ENCODE peak calls at places on chromosomes 5 and 9, in five cellular contexts. P is GM12891, U is HepG2, O is H1, K is K562. G is an unnamed sample.

GRCh38 chr9:130305381-130305780 is 39.8 kb downstream of the HMCN2 start:
- DNase-seq in P (no peak), U (no peak), O (no peak), K (no peak), G (no peak)

GRCh38 chr9:119333507-119334229 is 35.6 kb downstream of the BRINP1 start:
- DNase-seq in P (no peak), U (no peak), O (no peak), K (no peak), G (no peak)

GRCh38 chr9:5578018-5578697 is 50.7 kb upstream of the RIC1 start:
- DNase-seq in P (no peak), U (no peak), O (no peak), K (no peak), G (no peak)

GRCh38 chr5:30458681-30459080 is 734.8 kb upstream of the CDH6 start:
- DNase-seq in P (no peak), U (no peak), O (no peak), K (no peak), G (no peak)

GRCh38 chr5:154193636-154194035 is 3.1 kb downstream of the GALNT10 start:
- DNase-seq in P (no peak), U (no peak), O (no peak), K (no peak), G (no peak)

GRCh38 chr9:129317179-129318011 is 139.3 kb upstream of the IER5L start:
- DNase-seq in P (no peak), U (peak), O (no peak), K (peak), G (no peak)

GRCh38 chr5:80070338-80071056 is 35.3 kb downstream of the THBS4 start:
- DNase-seq in P (no peak), U (no peak), O (no peak), K (no peak), G (no peak)

GRCh38 chr9:26669641-26670040 is 223.0 kb downstream of the CAAP1 start:
- DNase-seq in P (peak), U (no peak), O (no peak), K (no peak), G (no peak)

GRCh38 chr5:116765441-116765840 is 190.8 kb upstream of the SEMA6A start:
- DNase-seq in P (no peak), U (peak), O (no peak), K (no peak), G (no peak)

GRCh38 chr5:83817591-83817990 is 96.9 kb upstream of the HAPLN1 start:
- DNase-seq in P (no peak), U (no peak), O (no peak), K (no peak), G (no peak)

GRCh38 chr9:135437259-135437658 is 42.3 kb upstream of the PPP1R26 start:
- DNase-seq in P (no peak), U (no peak), O (no peak), K (no peak), G (no peak)

GRCh38 chr5:135188233-135188909 is 154.3 kb upstream of the PITX1 start:
- DNase-seq in P (no peak), U (no peak), O (no peak), K (no peak), G (no peak)

GRCh38 chr5:169336234-169336633 is 35.3 kb upstream of the SLIT3 start:
- DNase-seq in P (no peak), U (no peak), O (no peak), K (no peak), G (no peak)

GRCh38 chr5:72511371-72512178 is 4.4 kb upstream of the ZNF366 start:
- DNase-seq in P (no peak), U (no peak), O (no peak), K (no peak), G (no peak)

GRCh38 chr5:178086266-178086665 is 27.1 kb upstream of the N4BP3 start:
- DNase-seq in P (no peak), U (no peak), O (no peak), K (no peak), G (no peak)

GRCh38 chr9:74078647-74079046 is 418.5 kb upstream of the RORB start:
- DNase-seq in P (no peak), U (no peak), O (no peak), K (no peak), G (no peak)

GRCh38 chr5:169052207-169052606 is 248.7 kb downstream of the SLIT3 start:
- DNase-seq in P (no peak), U (no peak), O (no peak), K (no peak), G (no peak)

GRCh38 chr9:35907732-35908483 is 1.4 kb upstream of the SPAAR start:
- DNase-seq in P (no peak), U (peak), O (peak), K (peak), G (no peak)

GRCh38 chr9:124125590-124126047 is 114.1 kb downstream of the LHX2 start:
- DNase-seq in P (no peak), U (no peak), O (no peak), K (no peak), G (no peak)

GRCh38 chr5:55480781-55481180 is 54.0 kb downstream of the PLPP1 start:
- DNase-seq in P (no peak), U (no peak), O (no peak), K (no peak), G (no peak)

GRCh38 chr5:27318701-27319100 is 280.3 kb upstream of the CDH9 start:
- DNase-seq in P (no peak), U (no peak), O (no peak), K (no peak), G (no peak)

GRCh38 chr5:10703676-10704075 is 57.4 kb downstream of the DAP start:
- DNase-seq in P (no peak), U (no peak), O (no peak), K (no peak), G (no peak)

GRCh38 chr5:73774924-73775323 is 148.9 kb downstream of the ARHGEF28 start:
- DNase-seq in P (no peak), U (no peak), O (no peak), K (no peak), G (no peak)

GRCh38 chr9:129487658-129488483 is 133.0 kb downstream of the C9orf50 start:
- DNase-seq in P (no peak), U (no peak), O (no peak), K (peak), G (no peak)

GRCh38 chr5:115524199-115524598 is 20.4 kb downstream of the FEM1C start:
- DNase-seq in P (no peak), U (no peak), O (no peak), K (no peak), G (no peak)

GRCh38 chr9:69931340-69931739 is 110.7 kb downstream of the CFAP95 start:
- DNase-seq in P (no peak), U (peak), O (no peak), K (no peak), G (no peak)

GRCh38 chr5:82348749-82349148 is 70.6 kb upstream of the RPS23 start:
- DNase-seq in P (no peak), U (no peak), O (no peak), K (no peak), G (no peak)

GRCh38 chr9:134210511-134210907 is 46.1 kb upstream of the RNU6ATAC start:
- DNase-seq in P (no peak), U (no peak), O (no peak), K (no peak), G (no peak)

GRCh38 chr5:179858241-179858585 is 404 bp downstream of the MRNIP start:
- DNase-seq in P (no peak), U (peak), O (no peak), K (peak), G (no peak)

GRCh38 chr9:121743441-121744001 is 92.1 kb downstream of the DAB2IP start:
- DNase-seq in P (no peak), U (peak), O (no peak), K (peak), G (no peak)

GRCh38 chr5:131413605-131414559 is 150.0 kb downstream of the CDC42SE2 start:
- DNase-seq in P (no peak), U (no peak), O (no peak), K (no peak), G (no peak)

GRCh38 chr9:38294561-38294960 is 97.9 kb upstream of the ALDH1B1 start:
- DNase-seq in P (no peak), U (no peak), O (no peak), K (no peak), G (no peak)

GRCh38 chr5:16540421-16540820 is 74.8 kb upstream of the ZNF622 start:
- DNase-seq in P (no peak), U (no peak), O (no peak), K (no peak), G (no peak)

GRCh38 chr5:172113036-172113435 is 75.0 kb downstream of the STK10 start:
- DNase-seq in P (no peak), U (no peak), O (no peak), K (no peak), G (no peak)

GRCh38 chr9:38132956-38133355 is 63.9 kb upstream of the SHB start:
- DNase-seq in P (no peak), U (no peak), O (no peak), K (no peak), G (no peak)

GRCh38 chr5:149829954-149830353 is 99.8 kb downstream of the PPARGC1B start:
- DNase-seq in P (no peak), U (no peak), O (no peak), K (peak), G (no peak)

GRCh38 chr5:174259691-174260420 is 214.3 kb downstream of the NSG2 start:
- DNase-seq in P (no peak), U (no peak), O (no peak), K (no peak), G (no peak)

GRCh38 chr5:143506881-143507552 is 103.5 kb upstream of the NR3C1 start:
- DNase-seq in P (no peak), U (peak), O (no peak), K (no peak), G (no peak)
- TF ChIP-seq TAF1 in P (no peak), U (no peak), O (no peak), K (no peak), G (no peak)

GRCh38 chr9:116574027-116574679 is 113.0 kb upstream of the TRIM32 start:
- DNase-seq in P (no peak), U (peak), O (no peak), K (no peak), G (no peak)

GRCh38 chr9:116566677-116567488 is 120.2 kb upstream of the TRIM32 start:
- DNase-seq in P (no peak), U (peak), O (no peak), K (no peak), G (no peak)

GRCh38 chr9:116576386-116576785 is 110.7 kb upstream of the TRIM32 start:
- DNase-seq in P (no peak), U (no peak), O (no peak), K (no peak), G (no peak)

GRCh38 chr9:116569111-116569510 is 118.0 kb upstream of the TRIM32 start:
- DNase-seq in P (no peak), U (no peak), O (no peak), K (no peak), G (no peak)

DNA sequence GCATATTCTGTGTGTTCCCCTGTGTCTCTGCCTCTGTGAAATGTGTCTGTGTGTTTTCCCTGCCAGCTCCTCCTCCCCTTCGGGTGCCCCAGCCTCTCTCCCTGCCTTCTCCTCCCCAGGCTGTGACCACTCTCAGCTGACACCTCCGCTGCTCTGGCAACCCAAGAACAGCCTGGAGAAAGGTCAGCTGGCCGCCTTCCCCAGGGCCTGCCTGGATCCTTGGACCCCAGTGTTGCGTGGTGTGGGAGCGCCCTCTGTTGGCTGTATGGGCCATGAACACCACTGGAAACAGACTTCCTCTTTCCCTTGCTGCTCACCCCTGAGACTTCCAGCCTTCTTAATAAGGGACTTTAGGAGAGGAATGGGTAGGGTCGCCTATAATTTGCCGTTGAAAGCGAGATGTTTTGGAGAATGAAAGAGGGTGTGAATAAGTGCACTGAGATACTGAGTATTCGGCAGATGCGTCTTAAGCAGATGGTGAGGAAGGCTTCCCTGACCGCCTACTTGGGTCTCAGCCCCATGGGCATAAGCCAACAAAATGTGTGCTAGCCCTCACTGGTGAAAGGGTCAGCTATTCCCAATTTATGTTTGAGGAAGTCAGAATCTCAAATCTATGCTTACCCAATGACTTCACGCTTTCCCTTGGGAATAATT is 114.9 kb upstream of the TRIM32 start:
- DNase-seq in P (peak), U (peak), O (peak), K (peak), G (peak)
- TF ChIP-seq POLR2A in P (no peak), U (no peak), O (no peak), K (no peak), G (no peak)

DNA sequence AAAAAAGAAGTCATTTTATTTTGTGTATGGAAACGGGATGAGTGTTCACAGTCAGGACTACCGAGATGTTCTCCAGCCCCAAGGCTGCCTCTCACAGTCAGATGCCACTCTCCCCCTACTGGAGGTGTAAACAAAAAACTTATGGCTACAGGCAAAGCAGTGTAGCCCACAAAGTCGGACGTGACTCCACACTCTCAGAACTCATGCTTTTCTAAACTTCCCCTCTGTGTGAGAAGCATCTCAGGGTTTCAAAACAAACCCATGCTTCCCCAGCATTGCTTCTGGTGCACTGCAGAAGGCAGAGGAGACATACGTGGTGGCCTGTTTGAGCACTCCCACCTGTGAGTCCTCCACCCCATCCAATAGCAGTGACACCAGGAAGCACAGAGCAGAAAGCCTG is 580.3 kb downstream of the BNC2 start:
- DNase-seq in P (no peak), U (no peak), O (no peak), K (no peak), G (no peak)
- TF ChIP-seq TAF1 in P (no peak), U (no peak), O (no peak), K (no peak), G (no peak)

GRCh38 chr5:176847726-176848290 is 37.4 kb downstream of the UNC5A start:
- DNase-seq in P (no peak), U (no peak), O (no peak), K (no peak), G (no peak)

GRCh38 chr5:176850371-176851245 is 40.2 kb downstream of the UNC5A start:
- DNase-seq in P (no peak), U (no peak), O (no peak), K (no peak), G (no peak)

GRCh38 chr5:176847155-176847554 is 36.8 kb downstream of the UNC5A start:
- DNase-seq in P (no peak), U (no peak), O (no peak), K (no peak), G (no peak)

GRCh38 chr5:176849611-176850227 is 39.4 kb downstream of the UNC5A start:
- DNase-seq in P (no peak), U (no peak), O (no peak), K (no peak), G (no peak)

GRCh38 chr5:176848651-176849050 is 38.3 kb downstream of the UNC5A start:
- DNase-seq in P (no peak), U (no peak), O (no peak), K (no peak), G (no peak)
- TF ChIP-seq POLR2A in P (no peak), U (no peak), O (no peak), K (no peak), G (no peak)

GRCh38 chr5:160470437-160471341 is 49.0 kb downstream of the PTTG1 start:
- DNase-seq in P (no peak), U (no peak), O (no peak), K (no peak), G (no peak)
- TF ChIP-seq TAF1 in P (no peak), U (no peak), O (no peak), K (no peak), G (no peak)

GRCh38 chr9:127698985-127699670 is 7.7 kb upstream of the CFAP157 start:
- DNase-seq in P (peak), U (no peak), O (peak), K (peak), G (peak)
- TF ChIP-seq POLR2A in P (no peak), U (no peak), O (no peak), K (peak), G (no peak)

GRCh38 chr5:143065185-143065584 is 295.0 kb downstream of the ARHGAP26 start:
- DNase-seq in P (no peak), U (no peak), O (no peak), K (no peak), G (no peak)
- TF ChIP-seq TAF1 in P (no peak), U (no peak), O (no peak), K (no peak), G (no peak)

G was measured in GM12892.